ENCODE peak calls at places on chromosomes 5 and 9, in six cellular contexts. C, E, P, Z, H and V are unnamed samples.

GRCh38 chr5:66558562-66558961 is 37.6 kb upstream of the MAST4 start:
- DNase-seq in P (no peak), E (no peak), Z (no peak), H (no peak), C (no peak), V (no peak)

GRCh38 chr9:136570916-136571315 is 25.1 kb upstream of the NOTCH1 start:
- DNase-seq in P (no peak), C (no peak), E (no peak), H (no peak), Z (no peak), V (no peak)

GRCh38 chr5:139650689-139651501 is 2.7 kb downstream of the CXXC5 start:
- DNase-seq in Z (no peak), E (no peak), H (peak), C (no peak), P (peak), V (peak)

GRCh38 chr5:59066367-59067163 is 483.7 kb downstream of the RAB3C start:
- DNase-seq in P (peak), E (no peak), H (no peak), C (no peak), Z (no peak), V (peak)

GRCh38 chr5:166649656-166650055 is 1641.8 kb upstream of the WWC1 start:
- DNase-seq in Z (no peak), H (no peak), P (no peak), E (no peak), C (no peak), V (no peak)

GRCh38 chr9:91991621-91992435 is 41.8 kb upstream of the ROR2 start:
- DNase-seq in Z (no peak), E (no peak), H (no peak), C (no peak), P (peak), V (peak)

GRCh38 chr5:88829053-88829452 is 53.9 kb downstream of the MEF2C start:
- DNase-seq in Z (no peak), H (no peak), P (no peak), C (no peak), E (no peak), V (no peak)

GRCh38 chr9:128555180-128555721 is 2.9 kb downstream of the SPTAN1 start:
- DNase-seq in C (no peak), Z (no peak), E (no peak), H (no peak), P (peak), V (no peak)

GRCh38 chr5:148904440-148904839 is 78.0 kb downstream of the ADRB2 start:
- DNase-seq in P (no peak), Z (no peak), E (no peak), H (no peak), C (no peak), V (no peak)

GRCh38 chr5:77102549-77102948 is 15.5 kb upstream of the ZBED3 start:
- DNase-seq in E (no peak), H (no peak), P (no peak), C (no peak), Z (no peak), V (no peak)

GRCh38 chr5:161625673-161626072 is 59.8 kb upstream of the GABRA6 start:
- DNase-seq in C (no peak), H (no peak), P (no peak), Z (no peak), E (no peak), V (no peak)

GRCh38 chr5:100902406-100903035 is 561 bp downstream of the ST8SIA4 start:
- DNase-seq in E (peak), P (no peak), Z (no peak), H (no peak), C (no peak), V (peak)

GRCh38 chr5:36932699-36933098 is 56.1 kb downstream of the NIPBL start:
- DNase-seq in P (no peak), E (no peak), H (no peak), Z (no peak), C (no peak), V (no peak)

GRCh38 chr9:76773051-76773450 is 8.8 kb downstream of the PCA3 start:
- DNase-seq in P (peak), H (no peak), C (no peak), Z (no peak), E (no peak), V (no peak)

GRCh38 chr9:72627147-72627546 is 105.7 kb downstream of the TMC1 start:
- DNase-seq in Z (no peak), E (no peak), H (no peak), C (no peak), P (no peak), V (peak)

GRCh38 chr5:111494350-111494999 is 17.9 kb downstream of the STARD4 start:
- DNase-seq in C (no peak), P (peak), Z (no peak), E (no peak), H (no peak), V (no peak)

GRCh38 chr5:131252824-131253171 is 11.1 kb upstream of the CDC42SE2 start:
- DNase-seq in P (no peak), E (peak), Z (peak), H (no peak), C (no peak), V (no peak)

GRCh38 chr5:143142596-143143435 is 260.7 kb downstream of the NR3C1 start:
- DNase-seq in H (no peak), C (no peak), P (peak), Z (no peak), E (no peak), V (no peak)

GRCh38 chr5:112626079-112626478 is 111.6 kb upstream of the APC start:
- DNase-seq in Z (no peak), P (no peak), E (no peak), H (no peak), C (no peak), V (no peak)

GRCh38 chr9:14298607-14299022 is 15.3 kb downstream of the NFIB start:
- DNase-seq in H (no peak), P (no peak), Z (no peak), C (no peak), E (no peak), V (no peak)

GRCh38 chr9:131258186-131258585 is 18.1 kb downstream of the FAM78A start:
- DNase-seq in E (no peak), H (no peak), Z (no peak), P (no peak), C (no peak), V (peak)

GRCh38 chr5:42015681-42016080 is 90.6 kb downstream of the FBXO4 start:
- DNase-seq in H (no peak), Z (no peak), P (no peak), C (no peak), E (no peak), V (no peak)

GRCh38 chr5:1110930-1111726 is 735 bp downstream of the SLC12A7 start:
- DNase-seq in H (no peak), E (no peak), Z (no peak), P (no peak), C (no peak), V (peak)

GRCh38 chr9:82057805-82058204 is 69.2 kb downstream of the SPATA31D1 start:
- DNase-seq in P (no peak), Z (no peak), H (no peak), E (no peak), C (no peak), V (no peak)

GRCh38 chr5:53191766-53192165 is 82.2 kb upstream of the MOCS2 start:
- DNase-seq in P (peak), H (no peak), Z (no peak), C (no peak), E (no peak), V (no peak)

GRCh38 chr5:90529939-90530677 is 724 bp upstream of the LYSMD3 start:
- DNase-seq in Z (peak), P (peak), H (no peak), E (peak), C (peak), V (peak)

GRCh38 chr9:72294952-72295351 is 70.1 kb downstream of the ZFAND5 start:
- DNase-seq in C (no peak), E (no peak), H (no peak), P (no peak), Z (no peak), V (no peak)

GRCh38 chr5:4699592-4699991 is 440.5 kb upstream of the ADAMTS16 start:
- DNase-seq in E (no peak), C (no peak), H (no peak), Z (no peak), P (no peak), V (no peak)

GRCh38 chr5:69517763-69518212 is 25.2 kb downstream of the OCLN start:
- DNase-seq in Z (no peak), E (no peak), H (no peak), P (peak), C (no peak), V (peak)

GRCh38 chr9:124334568-124335319 is 77.0 kb downstream of the NEK6 start:
- DNase-seq in C (no peak), Z (no peak), E (no peak), P (no peak), H (no peak), V (peak)

GRCh38 chr9:113590389-113590788 is 126.9 kb downstream of the RGS3 start:
- DNase-seq in Z (no peak), E (no peak), H (no peak), C (no peak), P (no peak), V (no peak)

GRCh38 chr9:113589407-113589806 is 125.9 kb downstream of the RGS3 start:
- DNase-seq in P (no peak), H (peak), C (no peak), E (no peak), Z (no peak), V (peak)

GRCh38 chr9:113588936-113589335 is 125.4 kb downstream of the RGS3 start:
- DNase-seq in Z (no peak), P (no peak), H (peak), E (no peak), C (no peak), V (no peak)

GRCh38 chr9:113590991-113591898 is 127.7 kb downstream of the RGS3 start:
- DNase-seq in P (peak), C (peak), Z (peak), H (peak), E (peak), V (peak)

GRCh38 chr9:113589890-113590289 is 126.4 kb downstream of the RGS3 start:
- DNase-seq in P (peak), C (no peak), E (no peak), H (no peak), Z (no peak), V (peak)
- TF ChIP-seq CTCF in P (peak), C (peak), E (peak), H (peak), Z (no peak), V (peak)

GRCh38 chr5:176818391-176819098 is 8.2 kb downstream of the UNC5A start:
- DNase-seq in E (no peak), Z (no peak), C (no peak), P (no peak), H (no peak), V (no peak)
- TF ChIP-seq CTCF in E (no peak), Z (no peak), C (no peak), P (no peak), H (peak), V (no peak)

GRCh38 chr5:116062352-116062751 is 22.5 kb upstream of the COMMD10 start:
- DNase-seq in C (no peak), P (no peak), Z (no peak), E (no peak), H (no peak), V (no peak)
- TF ChIP-seq CTCF in C (no peak), P (no peak), Z (no peak), E (no peak), H (peak), V (no peak)

DNA sequence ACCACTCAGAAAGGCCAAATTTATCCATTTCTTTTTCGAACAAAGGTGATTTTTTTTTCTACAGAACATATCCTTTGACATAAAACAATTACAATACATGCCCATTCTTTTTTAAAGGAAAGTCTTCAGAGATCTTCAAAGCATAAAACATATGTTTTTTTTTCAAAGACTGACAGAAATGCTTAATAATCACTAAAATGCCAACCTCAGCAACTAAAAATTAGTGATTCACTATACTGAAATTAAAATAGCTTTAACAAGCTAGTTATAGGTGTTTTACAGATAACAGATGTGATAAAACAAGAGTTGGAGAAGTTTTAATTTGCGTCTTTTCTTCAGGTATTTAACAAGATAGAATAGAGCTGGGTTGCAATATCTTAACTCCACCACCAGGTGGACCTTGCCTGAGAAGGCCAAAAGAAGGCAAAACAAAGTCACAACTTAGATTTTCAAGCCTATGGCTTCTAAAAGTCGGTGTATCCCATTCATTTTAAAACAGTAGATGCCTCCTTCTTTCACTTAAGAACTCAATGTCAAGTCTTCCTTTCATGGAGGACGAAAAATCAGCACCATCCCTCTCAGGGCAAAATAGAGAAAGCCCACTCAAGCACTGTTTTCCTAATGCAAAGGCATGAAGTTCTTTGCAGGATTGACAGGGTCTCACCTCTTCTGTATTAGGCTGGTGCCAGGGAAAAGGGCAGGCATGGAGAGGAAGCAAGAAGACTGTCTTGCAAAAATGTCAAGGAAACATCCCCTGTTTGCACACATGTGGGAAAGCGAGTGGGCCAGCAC is 31.1 kb upstream of the CPLX2 start:
- DNase-seq in C (no peak), P (peak), Z (no peak), H (no peak), E (no peak), V (no peak)
- TF ChIP-seq CTCF in C (peak), P (peak), Z (no peak), H (peak), E (peak), V (peak)

GRCh38 chr5:153425914-153426313 is 64.6 kb upstream of the GRIA1 start:
- DNase-seq in E (no peak), H (no peak), Z (no peak), P (no peak), C (no peak), V (no peak)
- TF ChIP-seq CTCF in E (no peak), H (peak), Z (no peak), P (no peak), C (no peak), V (peak)

DNA sequence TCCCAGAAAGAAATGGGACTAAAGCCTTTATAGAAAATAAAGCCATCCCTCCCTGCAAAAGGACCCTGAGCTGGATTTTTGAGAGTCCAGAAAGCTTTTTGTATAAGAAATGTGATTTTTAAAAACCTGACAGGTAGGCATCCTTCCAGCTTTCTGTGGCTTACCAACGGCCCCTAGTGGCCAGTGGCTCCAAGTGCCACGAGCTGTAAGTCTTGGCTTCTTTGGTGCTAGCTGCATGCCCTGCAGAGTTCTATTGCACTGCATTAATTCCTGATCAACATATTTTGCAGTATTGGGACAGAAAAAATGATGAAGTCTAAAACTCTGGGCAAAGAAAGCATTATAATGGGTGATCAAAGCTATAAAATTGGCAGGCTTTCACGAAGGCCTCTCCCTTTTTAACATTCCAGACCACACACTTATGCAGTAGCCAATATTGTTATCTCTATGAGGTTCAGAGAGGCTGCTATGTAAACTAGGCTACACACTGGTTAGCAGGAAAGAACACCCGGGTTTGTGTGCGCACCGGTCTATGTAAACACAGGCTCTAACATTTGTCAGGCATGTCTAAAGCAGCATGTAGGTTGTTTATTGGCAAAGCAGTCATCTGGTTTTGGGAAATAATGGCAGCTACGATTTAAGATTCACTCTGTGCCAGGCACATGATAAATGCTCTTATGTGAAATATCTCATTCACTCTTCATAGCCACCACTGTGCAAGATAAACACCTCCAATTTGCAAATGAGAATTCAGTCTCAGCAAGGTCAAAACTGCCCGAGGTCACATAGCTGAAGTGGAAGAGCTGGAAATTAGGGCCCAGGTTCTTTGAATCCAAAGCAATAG is 55.2 kb downstream of the NMUR2 start:
- DNase-seq in E (no peak), Z (no peak), C (no peak), H (no peak), P (peak), V (no peak)
- TF ChIP-seq CTCF in E (peak), Z (no peak), C (peak), H (peak), P (peak), V (peak)

DNA sequence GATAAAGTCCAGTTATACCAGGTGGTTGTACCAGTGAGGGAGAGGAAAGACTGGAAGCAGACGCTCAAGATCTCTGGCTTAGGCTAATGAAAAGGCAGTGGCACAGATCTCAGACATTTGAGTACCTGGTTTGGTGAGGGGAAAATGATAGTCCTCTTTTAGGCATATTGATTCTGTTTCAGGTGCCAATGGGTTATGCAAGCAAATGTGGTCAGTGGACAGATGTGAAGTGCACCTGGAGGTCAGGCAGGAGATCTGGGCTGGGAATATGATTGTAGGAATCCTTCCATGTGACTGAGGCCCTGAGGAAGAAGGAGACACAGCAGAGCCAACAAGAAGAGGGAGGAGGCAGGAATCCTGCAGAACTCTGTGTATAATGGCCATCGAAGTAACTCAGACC is 63.7 kb upstream of the SMARCA2 start:
- DNase-seq in Z (no peak), H (no peak), C (no peak), E (no peak), P (no peak), V (no peak)
- TF ChIP-seq CTCF in Z (no peak), H (no peak), C (no peak), E (no peak), P (no peak), V (no peak)

GRCh38 chr5:73303139-73304079 is 130.4 kb downstream of the TMEM174 start:
- DNase-seq in E (no peak), Z (no peak), H (no peak), P (peak), C (no peak), V (no peak)
- TF ChIP-seq CTCF in E (no peak), Z (no peak), H (peak), P (peak), C (no peak), V (no peak)

GRCh38 chr9:85483214-85483613 is 258.5 kb downstream of the AGTPBP1 start:
- DNase-seq in Z (no peak), C (no peak), P (peak), E (no peak), H (no peak), V (no peak)
- TF ChIP-seq CTCF in Z (no peak), C (no peak), P (no peak), E (no peak), H (peak), V (no peak)